ENCODE peak calls at places on chromosome 22, in five cellular contexts. A, G, K, Y and L are unnamed samples.

GRCh38 chr22:31093956-31094622 is 13.0 kb downstream of the SMTN start:
- DNase-seq in A (no peak), K (peak), Y (no peak), G (peak), L (peak)

GRCh38 chr22:20586403-20586745 is 79.0 kb downstream of the MED15 start:
- DNase-seq in K (no peak), Y (no peak), A (no peak), G (no peak), L (peak)

GRCh38 chr22:28112548-28113043 is 193.5 kb upstream of the PITPNB start:
- DNase-seq in A (no peak), G (no peak), Y (no peak), K (peak), L (peak)

GRCh38 chr22:45013138-45013537 is 3.3 kb upstream of the PHF21B start:
- DNase-seq in A (no peak), G (no peak), K (no peak), Y (no peak), L (no peak)

GRCh38 chr22:25395915-25396314 is 168.6 kb upstream of the GRK3 start:
- DNase-seq in A (no peak), G (no peak), K (no peak), Y (no peak), L (no peak)

GRCh38 chr22:49657275-49657973 is 170.2 kb downstream of the BRD1 start:
- DNase-seq in A (peak), Y (no peak), G (peak), K (peak), L (peak)

GRCh38 chr22:39237276-39238123 is 7.3 kb downstream of the PDGFB start:
- DNase-seq in G (no peak), K (no peak), Y (no peak), A (no peak), L (no peak)

GRCh38 chr22:48224332-48224731 is 1461.9 kb downstream of the TBC1D22A start:
- DNase-seq in G (no peak), Y (no peak), K (no peak), A (no peak), L (no peak)

GRCh38 chr22:44648821-44649566 is 53.0 kb upstream of the PRR5 start:
- DNase-seq in Y (peak), K (no peak), A (no peak), G (no peak), L (peak)

GRCh38 chr22:29951675-29952413 is 68.9 kb downstream of the MTMR3 start:
- DNase-seq in G (no peak), Y (no peak), A (no peak), K (no peak), L (no peak)

GRCh38 chr22:38973289-38974169 is 8.6 kb upstream of the APOBEC3B start:
- DNase-seq in K (no peak), A (peak), Y (no peak), G (peak), L (no peak)

GRCh38 chr22:44260216-44261035 is 52.3 kb downstream of the SHISAL1 start:
- DNase-seq in Y (no peak), K (no peak), G (no peak), A (no peak), L (no peak)

GRCh38 chr22:49487950-49488349 is 339.7 kb downstream of the BRD1 start:
- DNase-seq in G (no peak), K (no peak), Y (no peak), A (no peak), L (no peak)

GRCh38 chr22:20573830-20574615 is 66.6 kb downstream of the MED15 start:
- DNase-seq in Y (no peak), A (no peak), G (no peak), K (peak), L (no peak)

GRCh38 chr22:21754523-21755128 is 19.0 kb upstream of the YPEL1 start:
- DNase-seq in Y (no peak), K (peak), G (no peak), A (no peak), L (peak)

GRCh38 chr22:41779889-41780505 is 20.5 kb upstream of the CCDC134 start:
- DNase-seq in K (no peak), G (no peak), A (no peak), Y (no peak), L (no peak)

GRCh38 chr22:45531441-45531840 is 28.8 kb downstream of the FBLN1 start:
- DNase-seq in A (no peak), Y (no peak), G (no peak), K (no peak), L (no peak)

GRCh38 chr22:31439805-31440204 is 40.4 kb downstream of the DRG1 start:
- DNase-seq in Y (no peak), G (no peak), K (peak), A (no peak), L (peak)

GRCh38 chr22:35231585-35232084 is 25.7 kb upstream of the HMGXB4 start:
- DNase-seq in K (peak), A (peak), G (peak), Y (no peak), L (peak)

GRCh38 chr22:35627267-35628041 is 10.3 kb upstream of the MB start:
- DNase-seq in Y (peak), K (peak), G (peak), A (peak), L (peak)

GRCh38 chr22:46526484-46526839 is 11.0 kb downstream of the CELSR1 start:
- DNase-seq in G (no peak), Y (no peak), A (no peak), K (no peak), L (no peak)

GRCh38 chr22:46195487-46196165 is 45.3 kb downstream of the PPARA start:
- DNase-seq in A (no peak), G (no peak), K (no peak), Y (no peak), L (no peak)

GRCh38 chr22:38201718-38202436 is at the start of gene MAFF:
- DNase-seq in Y (peak), K (peak), G (peak), A (peak), L (peak)